ENCODE peak calls at places on chromosomes 4 and X, in ten cellular contexts. I is fibroblast of mammary gland; D is omental fat pad; E is AG08396; O is lung; K is germinal center; B is brain microvascular endothelial cell; Z is stimulated activated CD4-positive, alpha-beta T cell treated with anti-CD3 and anti-CD28 coated beads, Interleukin-1b, Interleukin-23, amount 100 ng/mL, for 1 hour; G is AG09319; W is LHCN-M2. Y is an unnamed sample.

GRCh38 chr4:183504930-183505555 is at the start of gene ING2:
- DNase-seq in D (no peak), B (peak; percentile 6), G (peak; percentile 29), E (peak; percentile 87), I (no peak), Z (no peak), W (peak; percentile 71), K (peak; percentile 85), O (no peak), Y (no peak)

GRCh38 chrX:1480082-1480785 is 27.5 kb upstream of the ASMTL start:
- DNase-seq in O (peak; percentile 5), G (no peak), D (no peak), W (no peak), Z (no peak), K (no peak), I (no peak), B (no peak), E (no peak), Y (no peak)

GRCh38 chr4:165325732-165326512 is 1.5 kb upstream of the MSMO1 start:
- DNase-seq in W (peak; percentile 90), G (peak; percentile 39), E (peak; percentile 24), K (no peak), O (no peak), D (no peak), Z (no peak), I (peak; percentile 93), B (peak; percentile 87), Y (no peak)

GRCh38 chrX:151714367-151714766 is 1.5 kb upstream of the FATE1 start:
- DNase-seq in Z (no peak), D (no peak), I (no peak), G (no peak), O (no peak), K (no peak), W (no peak), E (no peak), B (no peak), Y (no peak)

GRCh38 chrX:102746134-102746584 is 25.6 kb downstream of the GPRASP3 start:
- DNase-seq in D (no peak), O (no peak), Z (no peak), B (no peak), W (no peak), G (no peak), E (peak; percentile 35), K (peak; percentile 3), I (peak; percentile 10), Y (no peak)

GRCh38 chrX:109384569-109385174 is 97.2 kb downstream of the GUCY2F start:
- DNase-seq in G (no peak), E (no peak), K (no peak), B (peak; percentile 18), D (no peak), W (peak; percentile 6), Z (no peak), I (peak; percentile 37), O (no peak), Y (no peak)

GRCh38 chrX:19725545-19726102 is 161.8 kb downstream of the SH3KBP1 start:
- DNase-seq in B (no peak), Z (no peak), K (no peak), D (no peak), E (no peak), I (no peak), O (peak; percentile 32), G (no peak), W (no peak), Y (no peak)

GRCh38 chrX:15856580-15856979 is 2.0 kb upstream of the AP1S2 start:
- DNase-seq in O (no peak), E (no peak), G (no peak), Z (no peak), I (no peak), K (no peak), W (no peak), B (no peak), D (no peak), Y (no peak)

GRCh38 chrX:68751372-68751771 is 77.4 kb upstream of the EFNB1 start:
- DNase-seq in B (no peak), I (no peak), E (no peak), O (no peak), W (no peak), Z (no peak), K (no peak), D (no peak), G (no peak), Y (no peak)

GRCh38 chr4:11635336-11635735 is 206.6 kb upstream of the HS3ST1 start:
- DNase-seq in D (no peak), I (peak; percentile 31), K (no peak), E (no peak), W (peak; percentile 81), G (no peak), O (no peak), B (peak; percentile 22), Z (no peak), Y (no peak)

GRCh38 chr4:74047152-74047551 is 8.7 kb upstream of the CXCL3 start:
- DNase-seq in Z (no peak), O (no peak), G (no peak), K (no peak), D (no peak), B (no peak), E (no peak), W (no peak), I (no peak), Y (no peak)

GRCh38 chr4:90753068-90753467 is 625.9 kb downstream of the CCSER1 start:
- DNase-seq in B (no peak), D (no peak), E (no peak), K (no peak), G (no peak), I (no peak), W (no peak), Z (no peak), O (no peak), Y (no peak)

GRCh38 chr4:53221832-53222480 is 143.9 kb downstream of the SCFD2 start:
- DNase-seq in B (no peak), G (no peak), Z (no peak), I (peak; percentile 25), O (no peak), W (no peak), D (no peak), K (no peak), E (no peak), Y (no peak)

GRCh38 chrX:33324099-33324498 is 112.8 kb upstream of the DMD start:
- DNase-seq in I (no peak), Z (no peak), K (no peak), D (no peak), O (no peak), B (no peak), E (no peak), W (no peak), G (no peak), Y (no peak)

GRCh38 chr4:74374561-74375327 is 9.8 kb downstream of the EREG start:
- DNase-seq in B (peak; percentile 74), O (peak; percentile 53), D (peak; percentile 59), I (peak; percentile 96), E (peak; percentile 18), W (peak; percentile 98), G (peak; percentile 37), K (no peak), Z (no peak), Y (no peak)

GRCh38 chr4:189660737-189661330 is 279.8 kb upstream of the FRG1 start:
- DNase-seq in D (no peak), Z (no peak), E (no peak), B (no peak), W (no peak), O (no peak), K (no peak), I (no peak), G (no peak), Y (no peak)

GRCh38 chr4:174398728-174399127 is 115.0 kb downstream of the CEP44 start:
- DNase-seq in W (peak; percentile 89), I (peak; percentile 93), D (no peak), E (peak; percentile 29), O (no peak), G (peak; percentile 4), B (peak; percentile 77), Z (no peak), K (no peak), Y (no peak)

GRCh38 chr4:169152899-169153298 is 117.9 kb downstream of the SH3RF1 start:
- DNase-seq in B (no peak), W (no peak), E (no peak), G (no peak), K (no peak), I (no peak), Z (no peak), D (no peak), O (no peak), Y (no peak)

GRCh38 chr4:164621886-164622521 is 131.9 kb upstream of the SMIM31 start:
- DNase-seq in W (no peak), G (no peak), O (no peak), D (no peak), E (no peak), I (peak; percentile 42), B (no peak), Z (no peak), K (no peak), Y (no peak)

GRCh38 chrX:68440940-68441339 is 7.6 kb upstream of the OPHN1 start:
- DNase-seq in I (peak; percentile 70), O (peak; percentile 51), G (peak; percentile 19), K (no peak), W (peak; percentile 60), Z (no peak), B (peak; percentile 73), D (no peak), E (peak; percentile 9), Y (no peak)

GRCh38 chr4:2341911-2342652 is 76.4 kb downstream of the ZFYVE28 start:
- DNase-seq in I (no peak), E (no peak), B (no peak), D (no peak), Z (no peak), G (no peak), W (no peak), K (no peak), O (no peak), Y (no peak)

GRCh38 chr4:10098770-10099139 is 17.8 kb downstream of the WDR1 start:
- DNase-seq in E (peak; percentile 46), I (peak; percentile 87), G (no peak), Z (no peak), W (peak; percentile 86), O (no peak), B (peak; percentile 78), K (no peak), D (no peak), Y (no peak)

GRCh38 chr4:166012129-166013078 is 139.4 kb downstream of the TLL1 start:
- DNase-seq in G (no peak), O (no peak), B (no peak), W (no peak), K (no peak), D (no peak), E (no peak), I (peak; percentile 13), Z (no peak), Y (no peak)

GRCh38 chrX:16807548-16807947 is 21.3 kb downstream of the TXLNG start:
- DNase-seq in B (no peak), D (no peak), O (no peak), Z (no peak), K (no peak), E (peak; percentile 63), W (no peak), G (no peak), I (peak; percentile 50), Y (no peak)

GRCh38 chr4:47349323-47349722 is 114.2 kb downstream of the COMMD8 start:
- DNase-seq in D (no peak), Z (no peak), I (peak; percentile 25), E (peak; percentile 12), W (peak; percentile 91), G (no peak), B (peak; percentile 90), O (no peak), K (no peak), Y (no peak)

GRCh38 chr4:6273661-6273990 is 4.0 kb downstream of the WFS1 start:
- DNase-seq in I (no peak), D (no peak), O (no peak), E (no peak), W (no peak), K (no peak), G (no peak), Z (no peak), B (no peak), Y (no peak)

Y was measured in effector memory CD8-positive, alpha-beta T cell.